ENCODE peak calls at places on chromosomes 12 and 14, in four cellular contexts. O is skeletal muscle cell; N is activated CD4-positive, alpha-beta T cell treated with anti-CD3 and anti-CD28 coated beads, Interleukin-2, amount 10 ng/mL, durations not matched to agents 7 days and 5 days; Z is adipocyte. S is an unnamed sample.

GRCh38 chr12:57543666-57544065 is 3.3 kb downstream of the DCTN2 start:
- DNase-seq in O (no peak), N (no peak), Z (no peak), S (no peak)

GRCh38 chr12:52280319-52280795 is 5.9 kb downstream of the KRT86 start:
- DNase-seq in O (peak), N (no peak), Z (peak), S (peak)

GRCh38 chr12:110916295-110916875 is 4.0 kb downstream of the MYL2 start:
- DNase-seq in O (no peak), N (no peak), Z (no peak), S (no peak)

GRCh38 chr12:104736307-104736706 is 221.8 kb downstream of the SLC41A2 start:
- DNase-seq in O (peak), N (no peak), Z (peak), S (no peak)

GRCh38 chr12:11649413-11650278 is at the start of gene ETV6:
- DNase-seq in O (peak), N (peak), Z (peak), S (peak)

GRCh38 chr12:122062832-122063690 is 15.5 kb upstream of the MLXIP start:
- DNase-seq in O (peak), N (no peak), Z (peak), S (peak)

GRCh38 chr12:13362260-13362841 is 165.8 kb downstream of the EMP1 start:
- DNase-seq in O (no peak), N (peak), Z (peak), S (peak)

GRCh38 chr14:24368562-24369252 is 723 bp downstream of the NFATC4 start:
- DNase-seq in O (no peak), N (no peak), Z (peak), S (peak)

GRCh38 chr14:50785506-50786063 is 45.4 kb downstream of the NIN start:
- DNase-seq in O (no peak), N (no peak), Z (no peak), S (no peak)

GRCh38 chr14:78088941-78089340 is 81.2 kb upstream of the NRXN3 start:
- DNase-seq in O (no peak), N (no peak), Z (no peak), S (no peak)

GRCh38 chr12:81347404-81347803 is 269.5 kb downstream of the ACSS3 start:
- DNase-seq in O (no peak), N (no peak), Z (no peak), S (no peak)

GRCh38 chr12:98532687-98533304 is 17.4 kb downstream of the TMPO start:
- DNase-seq in O (no peak), N (peak), Z (peak), S (no peak)

S was measured in mucosa of gallbladder.